ENCODE peak calls at places on chromosomes 3 and 15, in seven cellular contexts. T is mesendoderm, S is neuronal stem cell, E is H9, R is IMR-90, N is H1, K is trophoblast cell. L is an unnamed sample.

GRCh38 chr3:142981901-142982773 is 18.7 kb upstream of the PAQR9 start:
- DNase-seq in T (peak), R (no peak), S (no peak), N (no peak), K (no peak), E (no peak), L (no peak)

GRCh38 chr3:118809696-118810498 is 224.7 kb downstream of the IGSF11 start:
- DNase-seq in T (no peak), R (no peak), N (no peak), S (no peak), K (no peak), E (no peak), L (no peak)

GRCh38 chr3:22937536-22937935 is 265.6 kb upstream of the UBE2E2 start:
- DNase-seq in N (no peak), K (no peak), T (no peak), E (no peak), S (no peak), R (peak), L (peak)

GRCh38 chr3:143443851-143444331 is 324.3 kb downstream of the CHST2 start:
- DNase-seq in R (peak), E (no peak), T (peak), S (no peak), N (no peak), K (peak), L (peak)

GRCh38 chr3:48435223-48435595 is 4.7 kb downstream of the CCDC51 start:
- DNase-seq in S (no peak), E (no peak), K (no peak), T (no peak), N (no peak), R (no peak), L (no peak)

GRCh38 chr3:69319652-69320051 is 66.2 kb downstream of the FRMD4B start:
- DNase-seq in N (no peak), S (no peak), R (no peak), E (no peak), T (no peak), K (no peak), L (no peak)

GRCh38 chr15:57503911-57504598 is 87.6 kb upstream of the MYZAP start:
- DNase-seq in E (no peak), T (no peak), K (peak), S (no peak), R (no peak), N (no peak), L (no peak)

GRCh38 chr15:66702770-66703539 is 919 bp downstream of the SMAD6 start:
- DNase-seq in T (no peak), R (no peak), S (no peak), K (peak), E (no peak), N (peak), L (peak)

GRCh38 chr3:84439476-84439875 is 519.3 kb upstream of the CADM2 start:
- DNase-seq in R (no peak), E (no peak), T (no peak), N (no peak), S (no peak), K (no peak), L (no peak)

GRCh38 chr3:82745544-82745943 is 984.1 kb upstream of the GBE1 start:
- DNase-seq in S (no peak), K (no peak), N (no peak), R (no peak), E (no peak), T (no peak), L (no peak)

GRCh38 chr3:87218560-87218959 is 8.5 kb upstream of the CHMP2B start:
- DNase-seq in K (no peak), N (no peak), E (no peak), R (no peak), S (no peak), T (peak), L (no peak)

GRCh38 chr3:18559323-18559972 is 134.3 kb upstream of the SATB1 start:
- DNase-seq in E (peak), K (peak), T (peak), N (peak), S (peak), R (no peak), L (peak)

GRCh38 chr15:67322481-67322880 is 67.9 kb downstream of the IQCH start:
- DNase-seq in S (no peak), R (peak), N (no peak), E (no peak), T (no peak), K (no peak), L (peak)

GRCh38 chr3:183490653-183491052 is 62.2 kb upstream of the MCF2L2 start:
- DNase-seq in T (no peak), R (no peak), E (peak), K (no peak), S (no peak), N (peak), L (no peak)

GRCh38 chr3:79211588-79212359 is 556.0 kb downstream of the ROBO1 start:
- DNase-seq in N (no peak), E (no peak), R (no peak), T (no peak), K (no peak), S (no peak), L (no peak)

GRCh38 chr15:96327155-96327741 is 3.3 kb upstream of the NR2F2 start:
- DNase-seq in T (peak), R (peak), N (no peak), S (no peak), E (peak), K (peak), L (peak)

GRCh38 chr15:66866651-66867050 is 164.6 kb downstream of the SMAD6 start:
- DNase-seq in T (no peak), R (no peak), N (no peak), S (no peak), E (no peak), K (peak), L (peak)

GRCh38 chr15:39491115-39491916 is 89.6 kb upstream of the THBS1 start:
- DNase-seq in T (no peak), R (no peak), S (no peak), N (no peak), E (no peak), K (no peak), L (no peak)

GRCh38 chr15:39488498-39488897 is 92.4 kb upstream of the THBS1 start:
- DNase-seq in R (peak), S (no peak), K (no peak), N (no peak), E (no peak), T (no peak), L (peak)

GRCh38 chr15:39494462-39494861 is 86.4 kb upstream of the THBS1 start:
- DNase-seq in N (no peak), K (no peak), E (no peak), T (no peak), R (no peak), S (no peak), L (no peak)

GRCh38 chr15:39493393-39494067 is 87.3 kb upstream of the THBS1 start:
- DNase-seq in S (no peak), N (no peak), T (no peak), K (no peak), E (no peak), R (no peak), L (no peak)

GRCh38 chr15:39491917-39492490 is 88.9 kb upstream of the THBS1 start:
- DNase-seq in R (no peak), E (no peak), N (no peak), T (no peak), S (no peak), K (no peak), L (no peak)
- H2AK5ac ChIP-seq in R (no peak), E (no peak), N (no peak), T (no peak), S (no peak), K (no peak), L (no peak)

GRCh38 chr3:170531557-170532335 is 54.1 kb downstream of the SLC7A14 start:
- DNase-seq in K (no peak), T (no peak), R (no peak), N (no peak), S (no peak), E (no peak), L (no peak)
- H2AK5ac ChIP-seq in K (no peak), T (no peak), R (no peak), N (no peak), S (no peak), E (no peak), L (no peak)

GRCh38 chr15:86199467-86200145 is 119.9 kb downstream of the AGBL1 start:
- DNase-seq in T (no peak), E (no peak), R (no peak), S (no peak), N (no peak), K (no peak), L (no peak)
- H2AK5ac ChIP-seq in T (no peak), E (no peak), R (no peak), S (no peak), N (no peak), K (no peak), L (no peak)

GRCh38 chr3:25564040-25564439 is 100.7 kb downstream of the TOP2B start:
- DNase-seq in R (no peak), S (no peak), K (no peak), T (no peak), N (no peak), E (no peak), L (no peak)
- H2AK5ac ChIP-seq in R (no peak), S (no peak), K (no peak), T (no peak), N (no peak), E (no peak), L (no peak)